ENCODE peak calls at places on chromosomes 11 and 22, in seven cellular contexts. U is H9; L is activated CD8-positive, alpha-beta memory T cell treated with anti-CD3 and anti-CD28 coated beads, Interleukin-2, amount 50 U/mL, for 48 hours; Z is heart right ventricle; S is right atrium auricular region; B is left kidney; E is type B pancreatic cell. K is an unnamed sample.

GRCh38 chr11:123072279-123072678 is 10.3 kb upstream of the HSPA8 start:
- DNase-seq in U (no peak), L (no peak), Z (no peak), S (peak), B (no peak), E (no peak), K (no peak)

GRCh38 chr11:62708423-62709261 is 1.2 kb downstream of the GNG3 start:
- DNase-seq in U (peak), L (peak), Z (no peak), S (no peak), B (no peak), E (no peak), K (no peak)

GRCh38 chr11:118321386-118322082 is 17.0 kb downstream of the CD3E start:
- DNase-seq in U (no peak), L (no peak), Z (no peak), S (no peak), B (no peak), E (no peak), K (no peak)

GRCh38 chr11:115539844-115540243 is 35.6 kb upstream of the CADM1 start:
- DNase-seq in U (no peak), L (no peak), Z (no peak), S (no peak), B (no peak), E (no peak), K (no peak)

GRCh38 chr11:7353100-7353499 is 101.4 kb downstream of the SYT9 start:
- DNase-seq in U (peak), L (no peak), Z (no peak), S (no peak), B (peak), E (no peak), K (peak)

GRCh38 chr11:97110376-97110775 is 720.6 kb downstream of the JRKL start:
- DNase-seq in U (no peak), L (no peak), Z (no peak), S (no peak), B (no peak), E (no peak), K (no peak)

GRCh38 chr22:32618461-32619140 is 144.0 kb downstream of the FBXO7 start:
- DNase-seq in U (no peak), L (no peak), Z (no peak), S (no peak), B (peak), E (no peak), K (no peak)

GRCh38 chr22:23285734-23286133 is 105.4 kb downstream of the BCR start:
- DNase-seq in U (no peak), L (no peak), Z (no peak), S (no peak), B (no peak), E (no peak), K (no peak)

GRCh38 chr11:97990162-97990920 is 1030.4 kb upstream of the CNTN5 start:
- DNase-seq in U (no peak), L (no peak), Z (no peak), S (no peak), B (no peak), E (no peak), K (no peak)

GRCh38 chr22:47030881-47031627 is 268.6 kb downstream of the TBC1D22A start:
- DNase-seq in U (no peak), L (no peak), Z (no peak), S (no peak), B (no peak), E (no peak), K (peak)

GRCh38 chr11:15276616-15277015 is 161.9 kb downstream of the INSC start:
- DNase-seq in U (no peak), L (no peak), Z (no peak), S (no peak), B (peak), E (no peak), K (no peak)

GRCh38 chr11:74592441-74593362 is at the start of gene POLD3:
- DNase-seq in U (peak), L (peak), Z (peak), S (peak), B (peak), E (peak), K (peak)

GRCh38 chr11:20275987-20276660 is 87.4 kb upstream of the HTATIP2 start:
- DNase-seq in U (no peak), L (no peak), Z (no peak), S (no peak), B (peak), E (no peak), K (no peak)

GRCh38 chr22:20508815-20509271 is 1.4 kb downstream of the MED15 start:
- DNase-seq in U (no peak), L (no peak), Z (no peak), S (no peak), B (no peak), E (no peak), K (no peak)

GRCh38 chr11:13388741-13389140 is 74.3 kb downstream of the BTBD10 start:
- DNase-seq in U (no peak), L (no peak), Z (no peak), S (no peak), B (no peak), E (no peak), K (no peak)

GRCh38 chr11:68040121-68040956 is 1.5 kb downstream of the TCIRG1 start:
- DNase-seq in U (peak), L (peak), Z (peak), S (peak), B (peak), E (peak), K (no peak)

GRCh38 chr11:17531818-17532131 is 12.4 kb downstream of the USH1C start:
- DNase-seq in U (no peak), L (no peak), Z (no peak), S (no peak), B (no peak), E (no peak), K (no peak)

K was measured in H4.